ENCODE peak calls at places on chromosomes 5 and 9, in five cellular contexts. W is NB4, A is body of pancreas, E is esophagus squamous epithelium, I is mesothelial cell of epicardium. L is an unnamed sample.

GRCh38 chr5:81819556-81820314 is 68.8 kb upstream of the SSBP2 start:
- DNase-seq in W (peak; percentile 26), A (no peak), E (no peak), I (no peak), L (no peak)

GRCh38 chr5:93601433-93602175 is 18.6 kb downstream of the NR2F1 start:
- DNase-seq in W (no peak), A (no peak), E (no peak), I (no peak), L (no peak)

GRCh38 chr9:29285818-29286217 is 1712.5 kb upstream of the C9orf72 start:
- DNase-seq in W (peak; percentile 13), A (no peak), E (no peak), I (no peak), L (no peak)

GRCh38 chr9:111696796-111697195 is 35.4 kb downstream of the GNG10 start:
- DNase-seq in W (no peak), A (no peak), E (no peak), I (no peak), L (no peak)

GRCh38 chr5:128154943-128155342 is 71.4 kb downstream of the SLC12A2 start:
- DNase-seq in W (no peak), A (no peak), E (no peak), I (no peak), L (no peak)

GRCh38 chr5:55234171-55234700 is 828 bp upstream of the CCNO start:
- DNase-seq in W (peak; percentile 27), A (peak; percentile 55), E (no peak), I (no peak), L (no peak)

GRCh38 chr5:107812570-107813141 is 141.9 kb upstream of the EFNA5 start:
- DNase-seq in W (no peak), A (no peak), E (no peak), I (no peak), L (no peak)

GRCh38 chr9:114112778-114113585 is 13.9 kb upstream of the KIF12 start:
- DNase-seq in W (no peak), A (peak; percentile 70), E (no peak), I (peak; percentile 54), L (no peak)

GRCh38 chr5:170327802-170328201 is 30.2 kb upstream of the LCP2 start:
- DNase-seq in W (peak; percentile 59), A (no peak), E (no peak), I (no peak), L (no peak)

GRCh38 chr5:146788918-146789317 is 89.6 kb downstream of the PPP2R2B start:
- DNase-seq in W (no peak), A (no peak), E (no peak), I (no peak), L (no peak)

DNA sequence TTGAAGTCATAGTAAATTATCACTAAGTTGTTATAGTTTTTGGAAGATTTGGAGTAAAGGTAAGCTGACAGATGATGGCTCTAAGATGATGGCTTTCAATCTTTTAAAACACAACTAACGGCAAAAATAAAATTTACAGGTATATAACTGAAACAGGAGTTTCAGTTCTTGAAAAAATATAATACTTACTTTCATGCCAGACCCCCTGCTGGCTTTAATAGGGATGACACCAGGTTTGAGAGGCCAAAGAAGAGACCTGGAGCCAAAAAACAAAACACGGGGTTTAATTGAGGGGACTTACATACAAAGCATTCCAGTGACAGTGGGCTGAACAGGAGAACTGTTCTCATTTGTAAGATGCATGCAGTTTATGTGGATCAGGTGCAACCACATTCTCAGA is 301.7 kb upstream of the PCSK5 start:
- DNase-seq in W (no peak), A (no peak), E (no peak), I (no peak), L (no peak)
- TF ChIP-seq CTCF in W (no peak), A (no peak), E (no peak), I (peak; percentile 58), L (peak; percentile 10)

DNA sequence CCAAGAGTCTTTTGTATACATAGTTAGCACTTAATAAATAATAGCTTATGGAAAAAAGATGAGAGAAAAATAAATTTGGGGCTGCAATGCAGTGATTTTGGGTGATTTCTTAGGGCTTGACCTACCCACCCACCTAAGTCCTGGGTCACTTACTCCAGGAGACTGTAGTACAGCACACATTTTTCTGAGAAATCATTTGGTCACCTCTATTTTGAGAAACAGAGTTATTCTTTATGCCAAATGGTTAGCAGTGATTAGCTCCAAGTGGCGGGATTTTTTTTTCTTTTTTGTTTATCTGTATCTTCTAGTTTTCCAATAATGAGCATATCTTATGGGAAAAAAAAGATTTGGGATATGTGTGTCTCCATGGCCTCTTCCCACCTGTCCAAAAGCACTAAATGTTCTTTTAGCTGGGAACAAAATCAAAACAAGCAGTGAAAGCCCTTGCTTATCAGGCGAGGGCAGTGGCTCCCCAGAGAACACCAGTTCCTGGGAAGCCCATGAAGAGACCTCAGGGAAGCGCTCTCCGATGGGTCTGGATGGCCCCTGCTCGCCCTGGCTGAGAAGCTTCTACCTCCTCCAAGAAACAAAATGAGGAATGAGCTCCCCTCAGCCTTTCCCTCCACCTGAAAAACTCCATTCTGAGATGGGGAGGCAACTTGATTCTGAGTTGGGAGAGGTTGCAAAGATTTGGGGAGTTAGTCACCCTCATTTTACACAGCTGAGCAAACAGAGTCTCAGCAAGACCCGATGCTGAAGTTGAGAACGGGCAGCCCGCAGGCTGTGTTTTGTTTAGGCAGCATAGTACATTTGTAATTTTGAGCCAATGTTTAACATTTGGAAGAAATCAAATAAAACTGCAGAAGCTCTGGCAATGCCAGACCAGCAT is 69.9 kb downstream of the CYFIP2 start:
- DNase-seq in W (no peak), A (no peak), E (no peak), I (no peak), L (no peak)
- TF ChIP-seq CTCF in W (no peak), A (no peak), E (no peak), I (no peak), L (no peak)

GRCh38 chr9:74940600-74940999 is 12.1 kb downstream of the C9orf40 start:
- DNase-seq in W (no peak), A (peak; percentile 15), E (no peak), I (no peak), L (no peak)
- TF ChIP-seq CTCF in W (no peak), A (no peak), E (no peak), I (no peak), L (no peak)

GRCh38 chr5:117332341-117332740 is 757.7 kb upstream of the SEMA6A start:
- DNase-seq in W (no peak), A (no peak), E (no peak), I (no peak), L (no peak)

GRCh38 chr5:117337064-117337749 is 762.6 kb upstream of the SEMA6A start:
- DNase-seq in W (no peak), A (no peak), E (no peak), I (no peak), L (no peak)

GRCh38 chr5:117333011-117333410 is 758.4 kb upstream of the SEMA6A start:
- DNase-seq in W (no peak), A (no peak), E (no peak), I (no peak), L (no peak)

GRCh38 chr5:117336208-117336607 is 761.6 kb upstream of the SEMA6A start:
- DNase-seq in W (no peak), A (no peak), E (no peak), I (no peak), L (no peak)
- TF ChIP-seq CTCF in W (no peak), A (no peak), E (no peak), I (no peak), L (no peak)

DNA sequence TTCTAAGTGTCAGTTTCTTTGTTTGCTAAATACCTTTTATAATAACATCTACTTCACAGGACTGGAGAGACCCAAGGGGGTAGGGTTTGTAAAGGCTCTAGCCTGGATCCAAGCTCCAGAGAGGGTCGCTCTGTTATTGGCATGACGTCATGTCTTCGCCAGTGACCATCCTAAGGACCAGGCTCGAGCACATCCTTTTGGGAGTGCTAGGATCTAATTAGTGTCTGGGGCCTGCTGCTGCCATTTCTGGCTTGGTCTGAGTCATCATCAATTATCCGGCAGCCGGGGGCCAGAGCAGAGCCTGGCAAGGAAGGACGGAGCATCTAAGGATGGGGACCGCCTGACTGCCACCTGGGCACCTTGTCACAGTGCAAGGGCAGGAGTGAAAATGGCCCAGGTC is 153.0 kb downstream of the NSG2 start:
- DNase-seq in W (no peak), A (no peak), E (no peak), I (no peak), L (no peak)
- TF ChIP-seq CTCF in W (no peak), A (no peak), E (no peak), I (no peak), L (no peak)